ENCODE peak calls at places on chromosomes 3 and 15, in five cellular contexts. L is HFFc6; I is T-helper 17 cell; D is CD8-positive, alpha-beta T cell; T is upper lobe of right lung. G is an unnamed sample.

GRCh38 chr3:78343221-78343620 is 1303.3 kb downstream of the ROBO2 start:
- DNase-seq in L (no peak), I (no peak), D (no peak), T (no peak), G (no peak)

GRCh38 chr15:52788099-52788986 is 1.8 kb downstream of the ONECUT1 start:
- DNase-seq in L (no peak), I (no peak), D (no peak), T (no peak), G (no peak)

GRCh38 chr15:63593705-63594671 is 3.2 kb upstream of the FBXL22 start:
- DNase-seq in L (no peak), I (no peak), D (no peak), T (no peak), G (no peak)

GRCh38 chr3:134338516-134339261 is 35.6 kb downstream of the AMOTL2 start:
- DNase-seq in L (no peak), I (no peak), D (no peak), T (no peak), G (no peak)

GRCh38 chr3:42652611-42653302 is 740 bp upstream of the ZBTB47 start:
- DNase-seq in L (peak), I (no peak), D (no peak), T (peak), G (no peak)

GRCh38 chr15:58934521-58934920 is 1.0 kb upstream of the SLTM start:
- DNase-seq in L (no peak), I (no peak), D (no peak), T (no peak), G (no peak)

GRCh38 chr3:172140499-172141391 is 101.4 kb downstream of the FNDC3B start:
- DNase-seq in L (peak), I (no peak), D (no peak), T (no peak), G (no peak)

GRCh38 chr15:90871716-90872480 is 3.5 kb downstream of the FURIN start:
- DNase-seq in L (no peak), I (no peak), D (no peak), T (no peak), G (no peak)

G was measured in immature natural killer cell.